ENCODE peak calls at places on chromosome 15, in eight cellular contexts. E is choroid plexus epithelial cell; C is SK-N-SH; Y is HT-29; V is activated naive CD8-positive, alpha-beta T cell treated with anti-CD3 and anti-CD28 coated beads, Interleukin-2, amount 10 ng/mL, durations not matched to agents 7 days and 5 days; O is RWPE1; G is T-helper 2 cell; S is Panc1. P is an unnamed sample.

GRCh38 chr15:78449220-78449999 is 11.4 kb downstream of the IREB2 start:
- DNase-seq in E (peak), C (no peak), Y (no peak), V (no peak), O (no peak), G (no peak), S (no peak), P (peak)

GRCh38 chr15:69755571-69756310 is 303.1 kb downstream of the RPLP1 start:
- DNase-seq in E (peak), C (no peak), Y (no peak), V (peak), O (no peak), G (peak), S (no peak), P (peak)

GRCh38 chr15:42057744-42058646 is 36.4 kb downstream of the PLA2G4D start:
- DNase-seq in E (no peak), C (no peak), Y (no peak), V (no peak), O (peak), G (no peak), S (no peak), P (no peak)

GRCh38 chr15:90650117-90650955 is 66.8 kb upstream of the BLM start:
- DNase-seq in E (no peak), C (no peak), Y (no peak), V (peak), O (no peak), G (no peak), S (no peak), P (no peak)

GRCh38 chr15:78103406-78104118 is 11.2 kb downstream of the SH2D7 start:
- DNase-seq in E (no peak), C (no peak), Y (no peak), V (peak), O (no peak), G (peak), S (no peak), P (no peak)

GRCh38 chr15:84904409-84904808 is 19.9 kb downstream of the SLC28A1 start:
- DNase-seq in E (no peak), C (no peak), Y (no peak), V (no peak), O (no peak), G (no peak), S (no peak), P (no peak)

GRCh38 chr15:80494311-80494710 is 90.1 kb downstream of the ARNT2 start:
- DNase-seq in E (peak), C (no peak), Y (no peak), V (no peak), O (peak), G (no peak), S (no peak), P (no peak)

GRCh38 chr15:64552281-64552948 is 92.0 kb downstream of the ZNF609 start:
- DNase-seq in E (no peak), C (no peak), Y (no peak), V (no peak), O (no peak), G (no peak), S (no peak), P (no peak)

GRCh38 chr15:84082739-84083138 is 152.8 kb upstream of the GOLGA6L4 start:
- DNase-seq in E (peak), C (no peak), Y (no peak), V (no peak), O (peak), G (no peak), S (no peak), P (peak)

GRCh38 chr15:48796930-48797329 is 13.9 kb downstream of the CEP152 start:
- DNase-seq in E (peak), C (no peak), Y (no peak), V (no peak), O (no peak), G (no peak), S (no peak), P (peak)

GRCh38 chr15:95470997-95471692 is 859.4 kb upstream of the NR2F2 start:
- DNase-seq in E (peak), C (no peak), Y (no peak), V (no peak), O (no peak), G (no peak), S (no peak), P (no peak)

GRCh38 chr15:67124911-67125588 is 59.6 kb downstream of the SMAD3 start:
- DNase-seq in E (no peak), C (no peak), Y (peak), V (peak), O (no peak), G (no peak), S (no peak), P (no peak)

GRCh38 chr15:37758412-37758811 is 176.0 kb upstream of the TMCO5A start:
- DNase-seq in E (no peak), C (no peak), Y (peak), V (no peak), O (no peak), G (no peak), S (no peak), P (no peak)

GRCh38 chr15:32834156-32834555 is 116.4 kb downstream of the GREM1 start:
- DNase-seq in E (no peak), C (no peak), Y (no peak), V (no peak), O (no peak), G (no peak), S (no peak), P (no peak)

GRCh38 chr15:98257290-98257689 is 296.8 kb downstream of the ARRDC4 start:
- DNase-seq in E (no peak), C (no peak), Y (no peak), V (no peak), O (no peak), G (no peak), S (no peak), P (no peak)

GRCh38 chr15:52102468-52102867 is 10.1 kb downstream of the BCL2L10 start:
- DNase-seq in E (peak), C (no peak), Y (no peak), V (no peak), O (no peak), G (no peak), S (no peak), P (no peak)

GRCh38 chr15:40439461-40440299 is 1.1 kb upstream of the BAHD1 start:
- DNase-seq in E (peak), C (peak), Y (peak), V (peak), O (no peak), G (no peak), S (no peak), P (peak)

GRCh38 chr15:33810083-33810595 is 158.2 kb upstream of the CHRM5 start:
- DNase-seq in E (no peak), C (no peak), Y (no peak), V (no peak), O (no peak), G (no peak), S (no peak), P (no peak)

GRCh38 chr15:56353119-56353518 is 12.1 kb upstream of the TEX9 start:
- DNase-seq in E (no peak), C (no peak), Y (no peak), V (no peak), O (no peak), G (no peak), S (no peak), P (no peak)

GRCh38 chr15:51536965-51537574 is 85.5 kb downstream of the DMXL2 start:
- DNase-seq in E (peak), C (peak), Y (peak), V (no peak), O (peak), G (no peak), S (no peak), P (no peak)

GRCh38 chr15:31215490-31216209 is 111.0 kb upstream of the KLF13 start:
- DNase-seq in E (peak), C (peak), Y (peak), V (peak), O (peak), G (peak), S (no peak), P (peak)

GRCh38 chr15:87762110-87762509 is 494.4 kb downstream of the NTRK3 start:
- DNase-seq in E (peak), C (no peak), Y (no peak), V (no peak), O (no peak), G (no peak), S (no peak), P (no peak)

P was measured in mammary epithelial cell.